ENCODE peak calls at places on chromosomes 2 and 18, in five cellular contexts. One of them, this sample, is unnamed.

GRCh38 chr2:209181984-209182383 is 241.9 kb upstream of the MAP2 start:
- DNase-seq in H1: no peak
- DNase-seq in Karpas-422: no peak
- DNase-seq in HCT116: no peak
- DNase-seq in astrocyte: no peak
- DNase-seq in this sample: no peak

GRCh38 chr18:31261792-31262582 is 56.0 kb upstream of the DSG1 start:
- DNase-seq in H1: no peak
- DNase-seq in Karpas-422: peak
- DNase-seq in HCT116: no peak
- DNase-seq in astrocyte: no peak
- DNase-seq in this sample: no peak

GRCh38 chr18:35322486-35323258 is 21.5 kb downstream of the ZNF24 start:
- DNase-seq in H1: no peak
- DNase-seq in Karpas-422: no peak
- DNase-seq in HCT116: no peak
- DNase-seq in astrocyte: no peak
- DNase-seq in this sample: no peak

GRCh38 chr2:47189635-47190034 is 34.5 kb upstream of the STPG4 start:
- DNase-seq in H1: no peak
- DNase-seq in Karpas-422: no peak
- DNase-seq in HCT116: no peak
- DNase-seq in astrocyte: peak
- DNase-seq in this sample: no peak

GRCh38 chr18:34976899-34977786 is 64.1 kb upstream of the MAPRE2 start:
- DNase-seq in H1: peak
- DNase-seq in Karpas-422: peak
- DNase-seq in HCT116: no peak
- DNase-seq in astrocyte: no peak
- DNase-seq in this sample: no peak

GRCh38 chr2:233690444-233690843 is 2.2 kb upstream of the UGT1A6 start:
- DNase-seq in H1: no peak
- DNase-seq in Karpas-422: no peak
- DNase-seq in HCT116: no peak
- DNase-seq in astrocyte: no peak
- DNase-seq in this sample: no peak

GRCh38 chr2:25814681-25815080 is 63.6 kb downstream of the ASXL2 start:
- DNase-seq in H1: no peak
- DNase-seq in Karpas-422: no peak
- DNase-seq in HCT116: no peak
- DNase-seq in astrocyte: peak
- DNase-seq in this sample: no peak

GRCh38 chr18:8049147-8049546 is 482.0 kb downstream of the PTPRM start:
- DNase-seq in H1: no peak
- DNase-seq in Karpas-422: no peak
- DNase-seq in HCT116: no peak
- DNase-seq in astrocyte: no peak
- DNase-seq in this sample: no peak

GRCh38 chr18:58668211-58668610 is 3.1 kb upstream of the MALT1 start:
- DNase-seq in H1: peak
- DNase-seq in Karpas-422: no peak
- DNase-seq in HCT116: peak
- DNase-seq in astrocyte: peak
- DNase-seq in this sample: no peak

GRCh38 chr2:225842939-225843338 is 443.4 kb downstream of the NYAP2 start:
- DNase-seq in H1: no peak
- DNase-seq in Karpas-422: no peak
- DNase-seq in HCT116: no peak
- DNase-seq in astrocyte: peak
- DNase-seq in this sample: no peak

GRCh38 chr2:171889808-171890207 is 4.2 kb downstream of the SLC25A12 start:
- DNase-seq in H1: no peak
- DNase-seq in Karpas-422: no peak
- DNase-seq in HCT116: no peak
- DNase-seq in astrocyte: no peak
- DNase-seq in this sample: no peak

GRCh38 chr18:79596451-79597175 is 83.0 kb upstream of the CTDP1 start:
- DNase-seq in H1: no peak
- DNase-seq in Karpas-422: no peak
- DNase-seq in HCT116: no peak
- DNase-seq in astrocyte: no peak
- DNase-seq in this sample: no peak

GRCh38 chr2:43230981-43231827 is 4.8 kb upstream of the ZFP36L2 start:
- DNase-seq in H1: no peak
- DNase-seq in Karpas-422: peak
- DNase-seq in HCT116: no peak
- DNase-seq in astrocyte: no peak
- DNase-seq in this sample: no peak
- H3K27ac ChIP-seq in H1: no peak
- H3K27ac ChIP-seq in Karpas-422: peak
- H3K27ac ChIP-seq in HCT116: no peak
- H3K27ac ChIP-seq in astrocyte: no peak
- H3K27ac ChIP-seq in this sample: no peak

GRCh38 chr2:109210431-109211200 is 81.6 kb downstream of the SH3RF3 start:
- DNase-seq in H1: no peak
- DNase-seq in Karpas-422: peak
- DNase-seq in HCT116: no peak
- DNase-seq in astrocyte: peak
- DNase-seq in this sample: no peak

GRCh38 chr2:109208071-109208950 is 79.3 kb downstream of the SH3RF3 start:
- DNase-seq in H1: no peak
- DNase-seq in Karpas-422: peak
- DNase-seq in HCT116: no peak
- DNase-seq in astrocyte: peak
- DNase-seq in this sample: no peak

GRCh38 chr2:109209412-109209811 is 80.4 kb downstream of the SH3RF3 start:
- DNase-seq in H1: no peak
- DNase-seq in Karpas-422: no peak
- DNase-seq in HCT116: no peak
- DNase-seq in astrocyte: peak
- DNase-seq in this sample: no peak

GRCh38 chr2:109209941-109210340 is 80.9 kb downstream of the SH3RF3 start:
- DNase-seq in H1: no peak
- DNase-seq in Karpas-422: no peak
- DNase-seq in HCT116: no peak
- DNase-seq in astrocyte: peak
- DNase-seq in this sample: no peak

DNA sequence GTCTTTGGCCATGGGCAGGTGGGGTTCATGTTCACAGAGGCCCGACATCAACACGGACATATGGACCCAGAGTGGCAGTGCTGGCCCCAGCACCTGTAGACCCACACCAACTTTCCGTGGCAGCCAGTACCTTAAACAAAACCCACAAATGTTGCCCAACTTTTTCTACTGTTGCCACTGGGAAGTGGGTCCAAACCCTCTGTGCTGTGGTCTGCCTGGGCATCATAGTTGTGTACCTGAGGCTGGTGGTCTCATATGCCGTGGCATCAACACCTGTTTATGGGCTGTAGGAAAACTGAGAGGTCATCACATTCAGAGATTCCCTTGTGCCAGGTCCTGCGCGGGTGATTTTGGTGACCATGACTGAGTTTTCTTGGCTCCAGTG is 79.9 kb downstream of the SH3RF3 start:
- DNase-seq in H1: no peak
- DNase-seq in Karpas-422: no peak
- DNase-seq in HCT116: no peak
- DNase-seq in astrocyte: no peak
- DNase-seq in this sample: no peak
- H3K9ac ChIP-seq in H1: no peak
- H3K9ac ChIP-seq in Karpas-422: no peak
- H3K9ac ChIP-seq in HCT116: no peak
- H3K9ac ChIP-seq in astrocyte: peak
- H3K9ac ChIP-seq in this sample: no peak

GRCh38 chr18:55515946-55516710 is 71.9 kb downstream of the TCF4 start:
- DNase-seq in H1: no peak
- DNase-seq in Karpas-422: no peak
- DNase-seq in HCT116: no peak
- DNase-seq in astrocyte: peak
- DNase-seq in this sample: no peak

GRCh38 chr18:55511277-55511676 is 76.7 kb downstream of the TCF4 start:
- DNase-seq in H1: no peak
- DNase-seq in Karpas-422: no peak
- DNase-seq in HCT116: no peak
- DNase-seq in astrocyte: no peak
- DNase-seq in this sample: no peak

GRCh38 chr18:55513199-55513598 is 74.8 kb downstream of the TCF4 start:
- DNase-seq in H1: no peak
- DNase-seq in Karpas-422: no peak
- DNase-seq in HCT116: no peak
- DNase-seq in astrocyte: peak
- DNase-seq in this sample: no peak

GRCh38 chr18:55517055-55517454 is 70.9 kb downstream of the TCF4 start:
- DNase-seq in H1: no peak
- DNase-seq in Karpas-422: no peak
- DNase-seq in HCT116: no peak
- DNase-seq in astrocyte: no peak
- DNase-seq in this sample: no peak

DNA sequence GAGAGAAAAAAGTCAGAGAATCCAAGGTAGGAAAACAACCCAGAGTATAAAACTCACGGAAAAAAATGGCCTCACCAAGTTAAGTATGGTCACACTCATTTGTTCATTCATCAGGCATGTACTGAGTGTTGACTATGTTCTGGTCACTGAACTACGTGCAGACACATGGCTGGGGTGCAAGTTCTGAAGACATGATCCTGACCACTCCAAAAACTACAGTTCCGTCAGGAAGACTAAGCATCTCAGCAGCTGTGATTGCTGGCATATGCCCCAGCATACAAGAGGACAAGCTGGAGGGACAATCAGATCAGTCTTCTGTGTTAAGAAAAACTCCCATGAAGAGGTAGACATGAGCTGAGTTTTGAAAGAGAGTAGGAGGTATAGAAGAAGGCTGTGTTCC is 72.8 kb downstream of the TCF4 start:
- DNase-seq in H1: no peak
- DNase-seq in Karpas-422: no peak
- DNase-seq in HCT116: no peak
- DNase-seq in astrocyte: no peak
- DNase-seq in this sample: no peak
- H3K27ac ChIP-seq in H1: no peak
- H3K27ac ChIP-seq in Karpas-422: peak
- H3K27ac ChIP-seq in HCT116: no peak
- H3K27ac ChIP-seq in astrocyte: peak
- H3K27ac ChIP-seq in this sample: no peak

DNA sequence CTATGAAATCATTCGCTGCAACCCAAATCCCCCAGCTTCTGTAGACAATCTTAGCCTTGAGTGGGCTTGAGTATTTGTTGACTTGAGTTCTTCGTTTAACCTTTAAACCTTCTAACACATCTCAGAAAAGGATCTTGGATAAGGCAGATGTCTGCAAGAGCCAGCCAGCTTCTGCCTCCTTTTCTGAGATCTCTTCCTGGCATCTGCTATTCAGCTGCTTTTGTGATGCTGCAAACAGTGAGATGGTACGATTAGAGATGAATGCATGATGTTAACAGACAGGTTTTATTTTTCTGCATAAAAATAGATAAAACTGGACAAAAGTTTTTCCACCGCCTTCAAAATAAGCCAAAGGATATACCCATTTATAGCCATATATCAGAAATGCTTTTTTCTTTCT is 37.6 kb downstream of the NRP2 start:
- DNase-seq in H1: no peak
- DNase-seq in Karpas-422: no peak
- DNase-seq in HCT116: no peak
- DNase-seq in astrocyte: no peak
- DNase-seq in this sample: no peak
- H3K9ac ChIP-seq in H1: no peak
- H3K9ac ChIP-seq in Karpas-422: no peak
- H3K9ac ChIP-seq in HCT116: no peak
- H3K9ac ChIP-seq in astrocyte: no peak
- H3K9ac ChIP-seq in this sample: no peak

GRCh38 chr2:184599054-184599874 is 935 bp downstream of the ZNF804A start:
- DNase-seq in H1: no peak
- DNase-seq in Karpas-422: peak
- DNase-seq in HCT116: peak
- DNase-seq in astrocyte: peak
- DNase-seq in this sample: no peak

GRCh38 chr2:184596819-184597411 is 1.4 kb upstream of the ZNF804A start:
- DNase-seq in H1: no peak
- DNase-seq in Karpas-422: peak
- DNase-seq in HCT116: peak
- DNase-seq in astrocyte: peak
- DNase-seq in this sample: no peak

GRCh38 chr2:184597571-184597980 is 753 bp upstream of the ZNF804A start:
- DNase-seq in H1: peak
- DNase-seq in Karpas-422: peak
- DNase-seq in HCT116: peak
- DNase-seq in astrocyte: peak
- DNase-seq in this sample: no peak

GRCh38 chr2:184598313-184599053 is at the start of gene ZNF804A:
- DNase-seq in H1: peak
- DNase-seq in Karpas-422: peak
- DNase-seq in HCT116: no peak
- DNase-seq in astrocyte: peak
- DNase-seq in this sample: no peak

DNA sequence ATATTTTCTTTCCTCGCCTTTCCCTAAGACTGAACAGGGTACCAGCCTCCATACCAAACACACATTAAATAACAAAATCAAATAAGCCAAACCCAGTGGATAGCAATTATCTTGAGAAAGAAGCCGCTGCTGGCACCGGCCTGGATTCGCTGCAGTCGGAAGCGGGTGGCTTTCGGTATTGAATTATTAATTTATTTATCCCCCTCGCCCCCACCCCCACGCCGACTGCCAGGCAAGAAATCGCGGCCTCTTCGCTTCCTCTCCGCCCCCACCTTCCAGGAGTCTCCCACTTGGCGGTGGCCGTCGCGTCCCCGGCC is 375 bp upstream of the ZNF804A start:
- DNase-seq in H1: no peak
- DNase-seq in Karpas-422: no peak
- DNase-seq in HCT116: no peak
- DNase-seq in astrocyte: peak
- DNase-seq in this sample: no peak
- H3K27ac ChIP-seq in H1: no peak
- H3K27ac ChIP-seq in Karpas-422: peak
- H3K27ac ChIP-seq in HCT116: peak
- H3K27ac ChIP-seq in astrocyte: peak
- H3K27ac ChIP-seq in this sample: no peak

DNA sequence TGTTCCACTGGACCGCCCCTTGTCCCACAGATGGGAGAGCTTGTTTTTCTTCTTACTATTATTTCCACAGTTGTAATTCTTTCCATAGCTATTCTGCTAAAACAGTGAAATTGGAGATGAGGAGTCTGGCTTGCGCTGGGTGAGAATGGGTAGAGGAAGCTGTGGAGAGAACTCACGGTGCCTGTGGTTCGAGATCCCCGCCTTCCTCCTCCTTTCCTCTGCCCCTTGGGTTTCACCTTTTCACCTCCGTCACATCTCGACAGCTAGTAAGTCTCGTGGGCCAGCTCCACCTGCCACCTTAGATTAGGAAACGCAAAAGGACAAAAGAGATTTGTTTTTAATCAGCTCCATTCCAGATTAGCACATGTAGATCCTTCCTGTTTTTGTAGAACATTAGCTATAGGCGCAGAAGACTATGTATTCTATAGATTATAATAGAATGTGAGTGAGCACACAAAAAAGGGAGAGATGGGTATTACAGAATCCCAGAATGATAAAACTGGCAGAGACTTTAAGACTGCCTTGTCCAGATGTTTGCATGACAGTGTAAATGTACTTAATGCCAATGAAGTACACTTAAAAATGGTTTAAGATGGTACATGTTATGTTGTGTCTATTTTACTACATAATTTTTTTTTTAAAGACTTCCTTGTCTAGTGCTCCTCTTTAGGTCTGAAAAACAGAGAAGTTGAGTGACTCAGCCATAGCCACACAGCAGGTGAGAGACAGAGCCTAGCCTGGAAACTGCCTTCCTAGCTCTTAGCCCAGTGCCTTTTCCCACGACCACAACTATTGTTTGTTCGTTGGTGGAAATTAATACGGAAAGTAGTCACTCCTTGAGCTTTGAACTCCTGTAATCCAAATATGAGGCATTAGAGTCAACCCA is 20.7 kb downstream of the TRIB2 start:
- DNase-seq in H1: no peak
- DNase-seq in Karpas-422: no peak
- DNase-seq in HCT116: no peak
- DNase-seq in astrocyte: no peak
- DNase-seq in this sample: no peak
- H3K9ac ChIP-seq in H1: no peak
- H3K9ac ChIP-seq in Karpas-422: no peak
- H3K9ac ChIP-seq in HCT116: no peak
- H3K9ac ChIP-seq in astrocyte: no peak
- H3K9ac ChIP-seq in this sample: no peak

This sample was measured in SK-N-MC.